ENCODE peak calls at places on chromosome 1, in eight cellular contexts. E, J, Z, R, G, Y, S and V are unnamed samples.

GRCh38 chr1:108830119-108831008 is 26.5 kb downstream of the AKNAD1 start:
- DNase-seq in E (no peak), J (no peak), Z (peak), R (peak), G (peak), Y (no peak), S (peak), V (peak)

GRCh38 chr1:152537496-152537895 is 23.2 kb downstream of the CRCT1 start:
- DNase-seq in E (no peak), J (no peak), Z (no peak), R (no peak), G (no peak), Y (no peak), S (no peak), V (no peak)

GRCh38 chr1:50156241-50157010 is 47.7 kb downstream of the ELAVL4 start:
- DNase-seq in E (no peak), J (no peak), Z (peak), R (no peak), G (no peak), Y (no peak), S (no peak), V (no peak)

GRCh38 chr1:12087797-12088314 is 24.8 kb downstream of the TNFRSF8 start:
- DNase-seq in E (no peak), J (no peak), Z (no peak), R (no peak), G (peak), Y (no peak), S (no peak), V (no peak)

GRCh38 chr1:107867892-107868291 is 97.1 kb downstream of the VAV3 start:
- DNase-seq in E (no peak), J (no peak), Z (no peak), R (no peak), G (no peak), Y (no peak), S (no peak), V (no peak)

GRCh38 chr1:111789666-111790316 is 34.1 kb downstream of the DDX20 start:
- DNase-seq in E (no peak), J (no peak), Z (peak), R (peak), G (no peak), Y (no peak), S (peak), V (no peak)

GRCh38 chr1:117815926-117816325 is 113.5 kb downstream of the GDAP2 start:
- DNase-seq in E (no peak), J (peak), Z (no peak), R (no peak), G (no peak), Y (no peak), S (no peak), V (no peak)

GRCh38 chr1:3609769-3610157 is 1.5 kb downstream of the MEGF6 start:
- DNase-seq in E (no peak), J (no peak), Z (no peak), R (no peak), G (no peak), Y (no peak), S (no peak), V (no peak)

GRCh38 chr1:153534933-153535663 is 693 bp downstream of the S100A6 start:
- DNase-seq in E (no peak), J (peak), Z (peak), R (peak), G (peak), Y (no peak), S (peak), V (peak)

GRCh38 chr1:172662464-172663109 is 3.7 kb downstream of the FASLG start:
- DNase-seq in E (peak), J (peak), Z (peak), R (peak), G (peak), Y (no peak), S (peak), V (peak)

GRCh38 chr1:17161137-17161700 is 42.0 kb upstream of the PADI2 start:
- DNase-seq in E (no peak), J (no peak), Z (peak), R (no peak), G (no peak), Y (no peak), S (no peak), V (no peak)

GRCh38 chr1:38352869-38353268 is 306.3 kb upstream of the POU3F1 start:
- DNase-seq in E (no peak), J (no peak), Z (no peak), R (no peak), G (no peak), Y (no peak), S (no peak), V (no peak)

GRCh38 chr1:2983706-2984398 is 37.4 kb upstream of the ACTRT2 start:
- DNase-seq in E (no peak), J (no peak), Z (no peak), R (no peak), G (no peak), Y (no peak), S (no peak), V (no peak)

GRCh38 chr1:42282024-42282579 is 52.9 kb downstream of the FOXJ3 start:
- DNase-seq in E (no peak), J (no peak), Z (peak), R (peak), G (no peak), Y (peak), S (peak), V (no peak)

GRCh38 chr1:236064674-236065508 is at the start of gene NID1:
- DNase-seq in E (peak), J (peak), Z (peak), R (peak), G (peak), Y (no peak), S (peak), V (peak)

GRCh38 chr1:93963585-93963984 is 54.4 kb upstream of the GCLM start:
- DNase-seq in E (no peak), J (peak), Z (no peak), R (no peak), G (no peak), Y (no peak), S (no peak), V (peak)

GRCh38 chr1:156639601-156640101 is 2.3 kb upstream of the BCAN start:
- DNase-seq in E (no peak), J (no peak), Z (no peak), R (peak), G (no peak), Y (no peak), S (peak), V (no peak)

GRCh38 chr1:242318140-242318539 is 206.4 kb downstream of the PLD5 start:
- DNase-seq in E (no peak), J (no peak), Z (no peak), R (no peak), G (no peak), Y (no peak), S (no peak), V (no peak)

GRCh38 chr1:156392427-156392826 is 23.4 kb downstream of the RHBG start:
- DNase-seq in E (no peak), J (no peak), Z (no peak), R (no peak), G (no peak), Y (no peak), S (no peak), V (no peak)

GRCh38 chr1:59638172-59638800 is 176.5 kb upstream of the HOOK1 start:
- DNase-seq in E (no peak), J (no peak), Z (peak), R (peak), G (no peak), Y (no peak), S (peak), V (no peak)

GRCh38 chr1:161378014-161378413 is 10.3 kb upstream of the CFAP126 start:
- DNase-seq in E (no peak), J (no peak), Z (no peak), R (no peak), G (no peak), Y (no peak), S (no peak), V (no peak)

GRCh38 chr1:53919675-53920066 is 25.7 kb downstream of the DIO1 start:
- DNase-seq in E (no peak), J (no peak), Z (peak), R (no peak), G (no peak), Y (no peak), S (no peak), V (no peak)